ENCODE peak calls at places on chromosomes 3 and 15, in eight cellular contexts. R is COR-L47; H is activated naive CD4-positive, alpha-beta T cell treated with Interleukin-2 at 50 U/mL for 16 hours; I is NCI-H460; S is substantia nigra; U is GF-D8; C is activated CD4-positive, alpha-beta memory T cell treated with anti-CD3 and anti-CD28 coated beads, Interleukin-2, amount 10 ng/mL, durations not matched to agents 7 days and 5 days; G is HEK293T. A is an unnamed sample.

GRCh38 chr3:111764645-111765091 is 94.4 kb upstream of the PHLDB2 start:
- DNase-seq in R (no peak), C (no peak), I (no peak), U (no peak), G (no peak), S (no peak), H (no peak), A (no peak)

GRCh38 chr3:40387895-40388254 is 891 bp downstream of the ENTPD3 start:
- DNase-seq in C (no peak), R (peak), H (no peak), U (no peak), S (no peak), I (no peak), G (no peak), A (no peak)

GRCh38 chr15:100759698-100760356 is 119.8 kb upstream of the ALDH1A3 start:
- DNase-seq in R (no peak), G (no peak), H (no peak), C (no peak), I (peak), S (no peak), U (no peak), A (no peak)

GRCh38 chr3:127768346-127769008 is 53.8 kb downstream of the MGLL start:
- DNase-seq in U (no peak), S (no peak), I (no peak), H (no peak), C (no peak), R (no peak), G (no peak), A (no peak)

GRCh38 chr3:186361246-186361611 is 805 bp downstream of the DGKG start:
- DNase-seq in G (no peak), I (no peak), H (no peak), R (no peak), C (no peak), U (no peak), S (no peak), A (no peak)

GRCh38 chr3:163785693-163786092 is 1292.6 kb downstream of the SI start:
- DNase-seq in R (no peak), I (no peak), G (peak), U (no peak), S (no peak), H (no peak), C (no peak), A (no peak)

GRCh38 chr15:98391131-98391530 is 257.2 kb upstream of the IGF1R start:
- DNase-seq in C (no peak), R (no peak), H (no peak), I (no peak), G (no peak), U (no peak), S (no peak), A (no peak)

GRCh38 chr3:170867552-170867951 is 2.4 kb downstream of the RPL22L1 start:
- DNase-seq in H (no peak), C (no peak), R (no peak), I (no peak), G (no peak), U (no peak), S (no peak), A (no peak)

GRCh38 chr3:50241163-50241562 is 5.2 kb downstream of the GNAI2 start:
- DNase-seq in C (no peak), R (peak), G (no peak), I (no peak), U (no peak), H (no peak), S (no peak), A (no peak)

GRCh38 chr3:189076459-189076858 is 95.3 kb upstream of the TPRG1 start:
- DNase-seq in H (no peak), R (no peak), G (no peak), C (no peak), U (no peak), I (no peak), S (no peak), A (peak)

GRCh38 chr15:68310178-68310810 is 32.7 kb downstream of the FEM1B start:
- DNase-seq in C (no peak), G (no peak), H (no peak), I (no peak), R (no peak), S (no peak), U (no peak), A (no peak)

GRCh38 chr3:53815067-53815466 is 31.2 kb downstream of the CHDH start:
- DNase-seq in I (no peak), U (no peak), R (no peak), C (no peak), H (no peak), S (no peak), G (no peak), A (no peak)

GRCh38 chr15:90191795-90192494 is 9.2 kb upstream of the SEMA4B start:
- DNase-seq in G (no peak), C (peak), R (peak), H (peak), I (peak), U (no peak), S (peak), A (peak)

GRCh38 chr3:57228734-57229505 is 1.4 kb downstream of the APPL1 start:
- DNase-seq in H (no peak), G (no peak), I (no peak), U (peak), S (no peak), C (no peak), R (no peak), A (no peak)

GRCh38 chr15:61079529-61079928 is 149.6 kb downstream of the RORA start:
- DNase-seq in R (no peak), S (no peak), C (no peak), U (no peak), H (no peak), G (no peak), I (no peak), A (no peak)

GRCh38 chr3:139689122-139689521 is 11.3 kb upstream of the NMNAT3 start:
- DNase-seq in R (peak), U (no peak), H (no peak), I (no peak), S (no peak), G (no peak), C (no peak), A (peak)

GRCh38 chr15:61598655-61599054 is 369.6 kb upstream of the RORA start:
- DNase-seq in C (no peak), H (no peak), U (no peak), I (no peak), S (no peak), R (no peak), G (no peak), A (peak)

GRCh38 chr15:72197460-72198409 is at the start of gene GRAMD2A:
- DNase-seq in S (no peak), I (peak), G (no peak), R (no peak), H (peak), U (no peak), C (peak), A (no peak)

GRCh38 chr3:129112308-129113052 is 9.1 kb downstream of the RAB43 start:
- DNase-seq in U (peak), S (no peak), I (peak), C (peak), G (no peak), R (no peak), H (no peak), A (no peak)

GRCh38 chr3:66128623-66129022 is 89.9 kb upstream of the MAGI1 start:
- DNase-seq in G (no peak), C (no peak), I (no peak), H (no peak), S (no peak), R (no peak), U (no peak), A (no peak)

GRCh38 chr15:74193305-74193718 is 9.3 kb downstream of the STRA6 start:
- DNase-seq in H (no peak), I (no peak), S (no peak), G (no peak), R (no peak), U (no peak), C (no peak), A (no peak)

GRCh38 chr3:171251842-171252241 is 208.4 kb downstream of the TNIK start:
- DNase-seq in G (no peak), H (peak), S (no peak), R (no peak), U (no peak), I (no peak), C (peak), A (no peak)

GRCh38 chr3:48110463-48110862 is 77.8 kb downstream of the CDC25A start:
- DNase-seq in R (no peak), U (no peak), G (no peak), C (no peak), S (no peak), I (no peak), H (no peak), A (no peak)

GRCh38 chr3:125381314-125381713 is 6.2 kb upstream of the ZNF148 start:
- DNase-seq in G (no peak), S (no peak), U (no peak), H (no peak), C (no peak), I (no peak), R (no peak), A (no peak)

GRCh38 chr15:36936652-36937051 is 163.7 kb downstream of the MEIS2 start:
- DNase-seq in S (no peak), H (no peak), R (no peak), U (no peak), G (no peak), I (no peak), C (no peak), A (no peak)

GRCh38 chr3:98099848-98100247 is 12.9 kb downstream of the OR5AC2 start:
- DNase-seq in R (no peak), G (no peak), C (no peak), H (no peak), S (no peak), I (no peak), U (no peak), A (no peak)

GRCh38 chr15:44207643-44208042 is 12.6 kb upstream of the FRMD5 start:
- DNase-seq in S (no peak), U (no peak), H (no peak), I (no peak), C (no peak), R (no peak), G (no peak), A (no peak)

GRCh38 chr3:132038198-132038825 is 3.5 kb upstream of the CPNE4 start:
- DNase-seq in S (no peak), G (peak), U (no peak), H (no peak), C (no peak), I (peak), R (peak), A (peak)

GRCh38 chr15:55907797-55908196 is 85.6 kb downstream of the NEDD4 start:
- DNase-seq in H (no peak), R (no peak), S (no peak), C (no peak), G (no peak), U (no peak), I (peak), A (no peak)

GRCh38 chr3:115710799-115711198 is 87.5 kb downstream of the GAP43 start:
- DNase-seq in H (no peak), G (no peak), U (no peak), R (no peak), S (no peak), I (no peak), C (no peak), A (no peak)

GRCh38 chr3:184377882-184378445 is at the start of gene THPO:
- DNase-seq in G (no peak), R (no peak), I (no peak), H (no peak), C (no peak), U (no peak), S (no peak), A (no peak)

A was measured in NCI-H1092 treated with DMSO at 0.1 percent for 48 hours.